ENCODE peak calls at places on chromosomes 1 and 21, in six cellular contexts. I is bronchial epithelial cell, Y is left lung, G is SK-N-SH, U is AG09309, E is cardiac fibroblast. P is an unnamed sample.

GRCh38 chr1:36343651-36344394 is 20.4 kb upstream of the EVA1B start:
- DNase-seq in U (no peak), G (no peak), Y (no peak), E (no peak), I (no peak), P (no peak)

GRCh38 chr1:168224991-168225390 is 813 bp upstream of the SFT2D2 start:
- DNase-seq in E (no peak), I (no peak), G (no peak), Y (no peak), U (no peak), P (no peak)

GRCh38 chr1:32339363-32339978 is 3.4 kb upstream of the MARCKSL1 start:
- DNase-seq in Y (no peak), I (peak), G (no peak), E (peak), U (no peak), P (no peak)

GRCh38 chr1:33286451-33287185 is 30.3 kb downstream of the ZNF362 start:
- DNase-seq in Y (peak), U (no peak), I (no peak), G (no peak), E (no peak), P (no peak)

GRCh38 chr1:213507472-213508223 is 456.6 kb downstream of the RPS6KC1 start:
- DNase-seq in I (no peak), Y (no peak), G (no peak), E (no peak), U (no peak), P (no peak)

GRCh38 chr1:28580706-28581530 is 11.1 kb upstream of the RAB42 start:
- DNase-seq in I (peak), G (peak), Y (peak), E (peak), U (no peak), P (no peak)

GRCh38 chr1:217564833-217565232 is 66.1 kb downstream of the GPATCH2 start:
- DNase-seq in U (no peak), Y (no peak), G (no peak), I (no peak), E (no peak), P (no peak)

GRCh38 chr1:24987424-24987823 is 57.3 kb upstream of the RUNX3 start:
- DNase-seq in Y (no peak), E (no peak), I (no peak), U (no peak), G (no peak), P (no peak)

GRCh38 chr1:224183591-224184312 is 712 bp downstream of the DEGS1 start:
- DNase-seq in U (no peak), G (peak), Y (peak), E (peak), I (peak), P (no peak)

GRCh38 chr1:75097686-75098085 is 36.5 kb upstream of the LHX8 start:
- DNase-seq in Y (no peak), E (no peak), I (peak), U (no peak), G (peak), P (no peak)

GRCh38 chr1:179824265-179824664 is 53.3 kb downstream of the TOR1AIP2 start:
- DNase-seq in Y (no peak), G (no peak), I (no peak), E (no peak), U (no peak), P (no peak)

GRCh38 chr1:216604771-216605170 is 118.5 kb downstream of the ESRRG start:
- DNase-seq in I (no peak), G (no peak), U (no peak), E (no peak), Y (no peak), P (no peak)

GRCh38 chr1:51863384-51863783 is 15.1 kb downstream of the NRDC start:
- DNase-seq in U (no peak), G (no peak), Y (no peak), I (no peak), E (no peak), P (no peak)

GRCh38 chr1:228734881-228735801 is at the start of gene RHOU:
- DNase-seq in Y (peak), U (no peak), G (peak), I (no peak), E (peak), P (no peak)

DNA sequence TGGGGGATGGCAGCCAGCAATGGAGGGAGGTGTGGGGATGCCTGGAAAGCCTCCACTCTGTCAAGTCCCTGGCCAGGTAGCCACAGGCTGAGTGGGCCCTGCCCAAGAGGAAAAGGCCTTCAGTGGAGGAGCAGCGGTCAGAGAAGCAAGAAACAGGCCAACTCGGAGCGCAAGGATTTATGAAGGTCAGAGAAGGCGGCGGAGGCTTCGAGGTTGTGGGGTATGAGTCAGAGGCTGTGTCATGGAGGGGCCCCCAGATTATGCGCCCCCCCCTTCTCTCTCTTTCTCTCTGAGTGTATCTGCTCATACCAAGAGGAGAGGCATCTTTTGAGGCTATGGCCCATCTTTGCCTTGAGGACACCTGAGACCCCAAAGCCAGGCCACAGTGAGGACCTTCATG is 99.5 kb downstream of the CASZ1 start:
- DNase-seq in G (no peak), E (no peak), I (no peak), U (no peak), Y (no peak), P (no peak)
- H3K4me3 ChIP-seq in G (no peak), E (no peak), I (no peak), U (no peak), Y (no peak), P (no peak)

GRCh38 chr1:235329139-235329808 is 904 bp downstream of the GGPS1 start:
- DNase-seq in I (peak), U (no peak), G (peak), E (peak), Y (peak), P (peak)

GRCh38 chr1:235327559-235328270 is at the start of gene ARID4B:
- DNase-seq in Y (peak), I (no peak), E (no peak), U (no peak), G (peak), P (no peak)

GRCh38 chr1:235330918-235331285 is 2.5 kb downstream of the GGPS1 start:
- DNase-seq in U (no peak), E (no peak), G (no peak), I (no peak), Y (no peak), P (no peak)

GRCh38 chr1:235326719-235327558 is 1.0 kb downstream of the ARID4B start:
- DNase-seq in I (peak), Y (peak), G (peak), E (peak), U (no peak), P (no peak)

DNA sequence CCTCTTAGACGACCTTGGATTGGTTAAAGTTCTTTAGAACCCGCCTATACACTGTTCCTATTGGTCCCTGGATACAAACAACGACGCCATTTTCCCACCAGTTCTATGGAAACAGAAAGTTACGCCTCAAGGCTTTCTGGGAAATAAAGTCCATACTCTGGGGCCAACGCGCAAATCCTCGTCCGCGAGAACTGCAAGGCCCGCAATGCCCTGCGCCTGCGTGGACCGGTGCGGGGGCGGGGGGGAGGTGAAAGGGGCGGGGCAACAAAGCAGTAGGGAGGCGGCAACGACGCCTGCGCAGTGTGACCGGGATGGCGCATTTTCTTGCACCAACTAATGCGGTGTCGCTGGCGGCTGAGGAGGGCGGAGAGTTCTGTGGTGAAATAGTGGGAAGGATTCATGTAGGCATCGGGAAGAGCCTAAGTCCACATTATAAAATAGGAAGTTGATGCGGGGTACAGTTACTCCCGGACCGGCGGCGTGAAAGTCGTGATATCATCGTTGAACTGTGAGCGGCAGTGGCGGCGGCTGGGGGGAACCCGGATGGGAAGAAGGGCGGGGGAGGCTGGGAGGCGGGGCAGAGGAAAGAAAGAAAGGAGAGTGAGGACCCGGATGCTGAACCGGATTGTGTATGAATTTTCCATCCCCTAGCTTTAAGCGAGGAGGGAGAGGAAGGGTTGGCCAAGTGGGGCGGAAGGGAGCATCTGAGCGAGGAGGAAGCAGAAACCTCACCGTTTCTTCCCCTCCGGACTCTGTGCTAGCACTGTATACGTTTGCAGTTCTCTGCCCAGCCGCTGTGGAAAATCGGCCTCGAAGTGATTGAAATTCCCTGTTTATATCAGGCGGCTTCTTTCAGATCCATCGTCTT is at the start of gene GGPS1:
- DNase-seq in Y (peak), E (peak), G (peak), I (peak), U (peak), P (peak)
- TF ChIP-seq CTCF in Y (no peak), E (no peak), G (no peak), I (no peak), U (peak), P (no peak)

DNA sequence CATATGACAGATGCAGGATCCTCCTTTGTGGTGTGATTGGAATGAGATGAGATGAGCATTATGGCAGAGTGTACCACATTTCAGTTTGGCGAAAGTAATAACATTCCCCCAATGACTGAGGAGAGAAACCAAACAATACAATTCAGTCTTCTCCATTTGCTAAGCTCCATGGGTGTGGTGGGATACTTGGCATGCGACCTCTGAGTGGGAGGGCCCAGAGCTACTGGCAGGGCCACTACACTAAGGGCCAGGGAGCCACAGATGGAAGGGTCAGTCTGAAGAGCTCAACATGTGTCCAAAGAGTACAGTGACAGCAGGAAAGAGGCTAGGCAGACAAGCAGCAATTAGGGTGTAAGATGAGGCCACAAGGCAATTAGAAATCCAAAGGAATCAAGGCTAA is 23.8 kb upstream of the PAXBP1 start:
- DNase-seq in I (no peak), G (no peak), E (no peak), U (no peak), Y (no peak), P (no peak)
- H3K4me3 ChIP-seq in I (no peak), G (no peak), E (no peak), U (no peak), Y (no peak), P (no peak)

DNA sequence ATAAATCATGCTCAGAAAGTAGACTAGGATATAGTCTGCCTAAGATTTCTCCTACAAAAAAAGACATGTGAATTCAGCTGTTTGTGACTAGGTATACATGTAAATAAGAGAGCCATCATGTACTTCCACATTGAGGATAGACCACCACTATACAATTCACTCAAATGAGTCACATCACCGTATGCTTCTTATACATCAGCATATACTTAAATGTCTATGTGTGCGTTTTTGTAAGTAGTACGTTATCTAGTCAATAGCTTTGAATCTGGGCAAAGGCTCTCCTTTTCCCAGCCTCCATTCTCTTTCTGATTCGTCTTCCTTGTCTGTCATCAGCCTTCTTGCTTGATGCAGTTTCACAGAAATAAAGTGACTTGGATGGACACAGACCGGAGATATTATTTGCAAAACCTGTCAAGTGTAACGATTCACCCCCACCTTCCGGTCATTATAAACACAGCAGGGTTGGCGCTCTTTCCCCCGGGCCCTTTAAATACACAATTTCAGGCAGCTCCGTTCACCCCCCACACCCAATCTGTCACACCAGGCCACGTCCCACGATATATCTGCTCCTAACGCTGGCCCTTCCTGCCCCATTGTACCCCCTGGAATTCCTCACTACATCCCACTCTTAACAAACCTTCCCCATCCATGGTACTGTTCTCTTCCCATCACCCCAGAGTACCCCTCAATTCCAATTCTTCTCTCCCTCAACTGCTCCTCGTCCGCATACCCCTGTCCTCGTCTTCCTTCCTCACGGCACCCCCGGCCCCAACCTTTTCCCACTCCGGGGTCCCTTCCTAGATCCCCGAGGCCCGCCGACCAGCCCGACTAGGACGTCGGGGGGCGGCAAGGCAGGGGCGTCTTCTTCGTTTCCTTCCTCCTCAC is 636 bp downstream of the VAMP4 start:
- DNase-seq in I (peak), E (peak), Y (peak), G (peak), U (no peak), P (no peak)
- TF ChIP-seq CTCF in I (peak), E (no peak), Y (no peak), G (no peak), U (no peak), P (no peak)

GRCh38 chr1:203120325-203121138 is 7.0 kb upstream of the ADORA1 start:
- DNase-seq in Y (no peak), E (no peak), U (no peak), I (no peak), G (no peak), P (no peak)

GRCh38 chr1:203121186-203122015 is 6.1 kb upstream of the ADORA1 start:
- DNase-seq in U (no peak), Y (no peak), E (no peak), I (no peak), G (no peak), P (no peak)

GRCh38 chr1:203116048-203116810 is 11.3 kb upstream of the ADORA1 start:
- DNase-seq in U (no peak), G (peak), Y (no peak), E (no peak), I (no peak), P (no peak)

GRCh38 chr1:203114202-203114601 is 13.3 kb upstream of the ADORA1 start:
- DNase-seq in U (no peak), E (no peak), G (no peak), Y (no peak), I (no peak), P (no peak)

GRCh38 chr1:203117611-203118575 is 9.6 kb upstream of the ADORA1 start:
- DNase-seq in U (no peak), I (peak), Y (peak), G (peak), E (peak), P (no peak)
- H3K4me3 ChIP-seq in U (no peak), I (no peak), Y (no peak), G (peak), E (no peak), P (no peak)

DNA sequence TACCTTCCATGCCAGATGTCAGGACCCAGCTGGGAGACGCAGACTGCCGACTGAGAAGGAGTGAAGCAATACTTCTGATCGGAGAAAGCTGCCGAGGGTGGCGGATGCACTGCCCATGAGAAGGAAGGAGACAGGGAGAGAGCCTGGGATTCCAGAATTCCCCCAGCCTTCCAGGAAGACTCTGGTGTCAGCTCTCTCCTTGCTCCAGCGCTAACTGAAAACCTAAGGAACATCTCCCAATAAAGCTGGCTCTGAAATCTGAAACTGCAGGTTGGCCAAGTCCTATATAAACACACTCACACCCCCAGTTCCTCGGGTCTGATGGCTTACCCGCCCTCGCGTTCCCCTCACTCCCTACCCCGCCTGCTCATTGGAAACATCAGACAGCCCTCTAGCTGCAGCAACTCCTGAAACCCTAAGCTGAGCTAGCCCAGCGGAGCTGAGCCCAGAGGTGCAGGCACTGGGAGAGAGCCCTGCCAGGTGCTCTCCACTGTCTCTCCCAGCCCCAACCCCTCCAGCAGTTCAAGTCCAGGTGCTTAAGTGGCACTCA is 52.3 kb downstream of the PLEKHA6 start:
- DNase-seq in E (no peak), U (no peak), G (no peak), Y (peak), I (no peak), P (no peak)
- TF ChIP-seq CTCF in E (no peak), U (peak), G (no peak), Y (no peak), I (peak), P (peak)

DNA sequence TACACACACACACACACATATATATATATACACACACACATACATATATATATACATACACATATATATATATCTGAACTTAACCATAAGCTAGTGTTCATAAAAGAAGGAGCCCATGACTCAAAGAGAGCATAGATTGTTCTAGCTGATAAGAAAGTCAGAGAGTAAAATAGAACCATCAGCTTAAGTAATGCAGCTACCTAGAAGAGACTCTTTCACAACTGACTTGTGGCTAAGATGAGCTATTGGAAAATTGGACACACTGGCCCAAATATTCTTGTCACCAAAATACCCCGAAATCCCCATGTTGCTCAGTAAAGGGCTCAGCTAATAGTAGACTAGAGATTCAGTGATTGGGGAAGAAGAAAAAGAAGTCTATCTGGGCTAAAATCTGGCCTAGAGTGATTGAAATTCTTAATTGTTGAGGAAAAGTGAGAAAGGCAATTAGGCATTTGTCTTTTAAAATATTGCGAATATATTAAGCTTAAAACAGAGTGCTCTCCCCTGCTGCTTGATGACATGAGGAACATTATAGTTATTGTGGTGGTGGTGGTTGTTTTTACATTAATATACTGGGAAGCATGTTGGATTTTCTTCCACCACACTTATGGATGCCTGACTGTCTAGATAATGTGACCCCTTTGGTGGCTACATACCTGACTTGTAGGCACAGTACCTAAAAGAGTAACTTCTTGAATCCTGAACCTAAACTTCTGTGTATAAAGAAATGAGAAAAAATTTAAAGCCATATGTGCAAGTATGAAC is 6.3 kb downstream of the SLAMF1 start:
- DNase-seq in G (no peak), I (no peak), Y (no peak), E (no peak), U (no peak), P (no peak)
- H3K4me3 ChIP-seq in G (no peak), I (no peak), Y (no peak), E (no peak), U (no peak), P (no peak)

DNA sequence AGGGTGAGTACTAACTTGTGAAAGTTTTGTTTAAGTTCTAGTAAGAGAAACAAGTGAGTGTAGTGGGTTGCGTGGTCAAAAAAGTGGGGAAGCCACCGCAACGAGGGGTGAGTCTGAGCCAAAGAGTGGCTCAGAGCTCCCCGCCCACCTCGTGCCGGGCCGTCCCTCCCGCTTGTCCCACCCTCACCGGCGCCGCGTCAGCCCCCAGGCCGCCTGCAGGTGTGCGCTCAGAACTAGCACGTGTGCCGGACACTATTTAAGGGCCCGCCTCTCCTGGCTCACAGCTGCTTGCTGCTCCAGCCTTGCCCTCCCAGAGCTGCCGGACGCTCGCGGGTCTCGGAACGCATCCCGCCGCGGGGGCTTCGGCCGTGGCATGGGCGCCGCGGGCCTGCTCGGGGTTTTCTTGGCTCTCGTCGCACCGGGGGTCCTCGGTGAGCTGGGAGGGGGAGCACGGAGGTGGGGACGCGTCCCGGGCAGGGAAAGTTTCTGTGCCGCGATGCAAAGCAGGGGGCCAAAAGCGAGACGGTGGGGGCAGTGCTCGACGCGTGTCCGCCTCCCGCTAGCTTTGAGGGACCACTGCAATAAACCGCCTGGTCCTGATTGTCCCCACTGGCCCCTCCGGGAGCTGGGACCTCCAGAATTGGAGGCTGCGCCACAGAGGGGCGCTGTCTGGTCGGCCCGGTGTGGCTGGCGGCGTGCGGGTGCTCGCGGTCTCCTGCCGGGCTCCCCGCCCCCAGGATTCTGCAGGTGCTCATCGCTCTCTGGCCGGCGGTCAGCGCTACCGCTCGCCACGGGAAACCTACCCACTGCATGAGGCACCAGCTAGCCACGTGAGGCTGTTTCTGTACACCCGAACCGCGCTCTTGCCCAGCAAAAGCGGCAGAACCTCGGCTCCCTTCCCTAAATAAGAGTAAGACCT is at the start of gene CR2:
- DNase-seq in U (no peak), G (peak), Y (peak), E (no peak), I (peak), P (no peak)
- TF ChIP-seq CTCF in U (no peak), G (peak), Y (no peak), E (no peak), I (peak), P (peak)

P was measured in kidney epithelial cell.